ENCODE peak calls at places on chromosomes 11 and 22, in eight cellular contexts. R is OCI-M1, T is LoVo, X is T-helper 1 cell, L is pons, B is H1, P is Kasumi-1, S is SJSA1. W is an unnamed sample.

GRCh38 chr11:34972892-34973291 is 56.5 kb downstream of the PDHX start:
- DNase-seq in P (no peak), L (no peak), R (no peak), S (no peak), B (no peak), X (no peak), T (no peak), W (peak)

GRCh38 chr22:35629406-35630234 is 12.5 kb upstream of the MB start:
- DNase-seq in X (no peak), L (no peak), T (peak), S (peak), R (peak), P (peak), B (no peak), W (peak)

GRCh38 chr11:17719940-17720795 is 797 bp downstream of the MYOD1 start:
- DNase-seq in R (no peak), B (peak), S (no peak), X (no peak), L (no peak), T (no peak), P (no peak), W (peak)

GRCh38 chr11:36149538-36150242 is 139.5 kb downstream of the COMMD9 start:
- DNase-seq in S (peak), X (no peak), L (no peak), R (peak), P (peak), T (peak), B (no peak), W (peak)

GRCh38 chr11:114172871-114173444 is 113.4 kb downstream of the ZBTB16 start:
- DNase-seq in S (no peak), L (no peak), R (no peak), P (no peak), B (no peak), X (no peak), T (no peak), W (no peak)

GRCh38 chr22:32660292-32660691 is 141.2 kb upstream of the TIMP3 start:
- DNase-seq in R (peak), T (peak), S (peak), L (peak), B (peak), P (peak), X (peak), W (peak)

GRCh38 chr22:23267225-23268043 is 87.1 kb downstream of the BCR start:
- DNase-seq in X (no peak), R (no peak), B (no peak), P (no peak), L (no peak), T (no peak), S (no peak), W (no peak)

GRCh38 chr11:69320756-69321741 is 27.1 kb downstream of the MYEOV start:
- DNase-seq in S (peak), R (no peak), T (no peak), X (no peak), L (no peak), B (no peak), P (no peak), W (peak)

W was measured in foreskin fibroblast.